ENCODE peak calls at places on chromosomes 11 and 22, in six cellular contexts. One of them, this sample, is unnamed.

GRCh38 chr11:103832762-103833161 is 203.7 kb upstream of the DDI1 start:
- DNase-seq in upper lobe of left lung: no peak
- DNase-seq in ovary: no peak
- DNase-seq in tibial nerve: no peak
- DNase-seq in transverse colon: no peak
- DNase-seq in HepG2: no peak
- DNase-seq in this sample: no peak

GRCh38 chr11:3781423-3781822 is 15.9 kb downstream of the NUP98 start:
- DNase-seq in ovary: no peak
- DNase-seq in HepG2: no peak
- DNase-seq in upper lobe of left lung: no peak
- DNase-seq in tibial nerve: no peak
- DNase-seq in transverse colon: no peak
- DNase-seq in this sample: no peak

GRCh38 chr22:47504962-47505361 is 742.5 kb downstream of the TBC1D22A start:
- DNase-seq in ovary: no peak
- DNase-seq in transverse colon: no peak
- DNase-seq in HepG2: no peak
- DNase-seq in tibial nerve: no peak
- DNase-seq in upper lobe of left lung: no peak
- DNase-seq in this sample: no peak

GRCh38 chr11:87778341-87778740 is 396.9 kb downstream of the RAB38 start:
- DNase-seq in ovary: no peak
- DNase-seq in tibial nerve: no peak
- DNase-seq in upper lobe of left lung: no peak
- DNase-seq in HepG2: no peak
- DNase-seq in transverse colon: no peak
- DNase-seq in this sample: no peak

GRCh38 chr22:46797355-46797754 is 34.9 kb downstream of the TBC1D22A start:
- DNase-seq in upper lobe of left lung: no peak
- DNase-seq in HepG2: peak
- DNase-seq in ovary: no peak
- DNase-seq in transverse colon: no peak
- DNase-seq in tibial nerve: no peak
- DNase-seq in this sample: peak

GRCh38 chr11:2466869-2467694 is 22.3 kb downstream of the KCNQ1 start:
- DNase-seq in ovary: no peak
- DNase-seq in upper lobe of left lung: peak
- DNase-seq in tibial nerve: no peak
- DNase-seq in transverse colon: no peak
- DNase-seq in HepG2: no peak
- DNase-seq in this sample: peak

GRCh38 chr22:44180706-44181032 is at the start of gene PARVG:
- DNase-seq in HepG2: no peak
- DNase-seq in tibial nerve: no peak
- DNase-seq in ovary: no peak
- DNase-seq in transverse colon: peak
- DNase-seq in upper lobe of left lung: no peak
- DNase-seq in this sample: no peak

GRCh38 chr22:44729391-44730012 is 22.9 kb upstream of the ARHGAP8 start:
- DNase-seq in ovary: peak
- DNase-seq in transverse colon: no peak
- DNase-seq in tibial nerve: peak
- DNase-seq in HepG2: no peak
- DNase-seq in upper lobe of left lung: no peak
- DNase-seq in this sample: peak

GRCh38 chr11:61116426-61117214 is 14.3 kb downstream of the CD5 start:
- DNase-seq in HepG2: no peak
- DNase-seq in tibial nerve: no peak
- DNase-seq in transverse colon: no peak
- DNase-seq in upper lobe of left lung: no peak
- DNase-seq in ovary: no peak
- DNase-seq in this sample: no peak

GRCh38 chr11:93020248-93021088 is 51.0 kb downstream of the MTNR1B start:
- DNase-seq in tibial nerve: no peak
- DNase-seq in ovary: no peak
- DNase-seq in upper lobe of left lung: no peak
- DNase-seq in transverse colon: no peak
- DNase-seq in HepG2: no peak
- DNase-seq in this sample: no peak

GRCh38 chr11:131763193-131763890 is 392.9 kb downstream of the NTM start:
- DNase-seq in HepG2: no peak
- DNase-seq in ovary: no peak
- DNase-seq in tibial nerve: peak
- DNase-seq in upper lobe of left lung: no peak
- DNase-seq in transverse colon: no peak
- DNase-seq in this sample: no peak

GRCh38 chr11:126158054-126158791 is 53.2 kb downstream of the RPUSD4 start:
- DNase-seq in tibial nerve: no peak
- DNase-seq in transverse colon: no peak
- DNase-seq in upper lobe of left lung: no peak
- DNase-seq in HepG2: peak
- DNase-seq in ovary: no peak
- DNase-seq in this sample: no peak

GRCh38 chr11:67364783-67365525 is 8.4 kb downstream of the CLCF1 start:
- DNase-seq in upper lobe of left lung: no peak
- DNase-seq in tibial nerve: no peak
- DNase-seq in HepG2: no peak
- DNase-seq in transverse colon: no peak
- DNase-seq in ovary: peak
- DNase-seq in this sample: no peak

GRCh38 chr11:28146123-28146751 is 38.0 kb downstream of the METTL15 start:
- DNase-seq in upper lobe of left lung: no peak
- DNase-seq in transverse colon: no peak
- DNase-seq in tibial nerve: no peak
- DNase-seq in ovary: no peak
- DNase-seq in HepG2: peak
- DNase-seq in this sample: no peak

GRCh38 chr11:81497202-81497804 is 1236.4 kb downstream of the FAM181B start:
- DNase-seq in HepG2: peak
- DNase-seq in tibial nerve: peak
- DNase-seq in transverse colon: no peak
- DNase-seq in ovary: no peak
- DNase-seq in upper lobe of left lung: no peak
- DNase-seq in this sample: no peak

GRCh38 chr11:44286268-44286880 is 23.6 kb downstream of the ALX4 start:
- DNase-seq in upper lobe of left lung: peak
- DNase-seq in ovary: no peak
- DNase-seq in transverse colon: peak
- DNase-seq in tibial nerve: peak
- DNase-seq in HepG2: peak
- DNase-seq in this sample: no peak

GRCh38 chr11:48141475-48142100 is 75.0 kb upstream of the OR4B1 start:
- DNase-seq in HepG2: no peak
- DNase-seq in ovary: no peak
- DNase-seq in tibial nerve: no peak
- DNase-seq in transverse colon: no peak
- DNase-seq in upper lobe of left lung: no peak
- DNase-seq in this sample: no peak

GRCh38 chr11:58592760-58593472 is 14.1 kb downstream of the ZFP91 start:
- DNase-seq in HepG2: no peak
- DNase-seq in tibial nerve: no peak
- DNase-seq in transverse colon: peak
- DNase-seq in upper lobe of left lung: no peak
- DNase-seq in ovary: no peak
- DNase-seq in this sample: no peak

GRCh38 chr22:26648011-26648497 is 9.3 kb upstream of the MIAT start:
- DNase-seq in upper lobe of left lung: no peak
- DNase-seq in transverse colon: peak
- DNase-seq in ovary: no peak
- DNase-seq in tibial nerve: no peak
- DNase-seq in HepG2: no peak
- DNase-seq in this sample: no peak

GRCh38 chr11:126061707-126062678 is 673 bp downstream of the CDON start:
- DNase-seq in HepG2: peak
- DNase-seq in tibial nerve: no peak
- DNase-seq in transverse colon: peak
- DNase-seq in upper lobe of left lung: peak
- DNase-seq in ovary: peak
- DNase-seq in this sample: peak

GRCh38 chr11:96207459-96208449 is 135.2 kb downstream of the MAML2 start:
- DNase-seq in tibial nerve: no peak
- DNase-seq in upper lobe of left lung: no peak
- DNase-seq in HepG2: peak
- DNase-seq in transverse colon: peak
- DNase-seq in ovary: no peak
- DNase-seq in this sample: no peak

GRCh38 chr11:32069361-32070058 is 21.4 kb upstream of the RCN1 start:
- DNase-seq in ovary: no peak
- DNase-seq in HepG2: no peak
- DNase-seq in upper lobe of left lung: no peak
- DNase-seq in tibial nerve: no peak
- DNase-seq in transverse colon: no peak
- DNase-seq in this sample: no peak

GRCh38 chr11:32072872-32073661 is 17.8 kb upstream of the RCN1 start:
- DNase-seq in ovary: no peak
- DNase-seq in transverse colon: no peak
- DNase-seq in tibial nerve: no peak
- DNase-seq in upper lobe of left lung: no peak
- DNase-seq in HepG2: no peak
- DNase-seq in this sample: no peak

GRCh38 chr11:32068134-32068533 is 22.7 kb upstream of the RCN1 start:
- DNase-seq in HepG2: no peak
- DNase-seq in ovary: no peak
- DNase-seq in tibial nerve: no peak
- DNase-seq in upper lobe of left lung: no peak
- DNase-seq in transverse colon: no peak
- DNase-seq in this sample: no peak

GRCh38 chr11:32070707-32071106 is 20.2 kb upstream of the RCN1 start:
- DNase-seq in ovary: no peak
- DNase-seq in transverse colon: no peak
- DNase-seq in upper lobe of left lung: no peak
- DNase-seq in tibial nerve: no peak
- DNase-seq in HepG2: no peak
- DNase-seq in this sample: no peak

DNA sequence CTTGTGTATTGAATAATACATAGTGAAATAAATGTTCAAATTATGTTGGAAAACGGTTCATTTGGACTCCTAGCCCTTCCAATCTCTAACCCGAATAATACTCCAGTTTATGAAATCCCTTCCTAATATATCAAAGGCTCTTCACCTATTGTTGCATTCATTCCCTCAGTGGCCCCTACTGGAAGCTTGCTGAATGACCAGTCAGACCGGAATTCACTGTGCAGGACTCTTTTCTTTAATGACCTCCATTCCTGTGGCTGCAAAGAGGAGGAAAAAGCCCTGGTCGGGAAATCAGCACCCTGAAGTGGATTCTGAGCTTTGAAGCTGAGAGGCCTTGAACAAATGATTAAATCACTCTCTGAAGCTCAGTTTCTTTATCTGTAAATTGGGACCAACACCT is 19.1 kb upstream of the RCN1 start:
- DNase-seq in transverse colon: no peak
- DNase-seq in upper lobe of left lung: peak
- DNase-seq in tibial nerve: no peak
- DNase-seq in HepG2: peak
- DNase-seq in ovary: no peak
- DNase-seq in this sample: no peak
- TF ChIP-seq CTCF in transverse colon: no peak
- TF ChIP-seq CTCF in upper lobe of left lung: peak
- TF ChIP-seq CTCF in tibial nerve: no peak
- TF ChIP-seq CTCF in HepG2: no peak
- TF ChIP-seq CTCF in ovary: no peak
- TF ChIP-seq CTCF in this sample: no peak

GRCh38 chr11:114197799-114198500 is 98.2 kb upstream of the NNMT start:
- DNase-seq in ovary: peak
- DNase-seq in tibial nerve: no peak
- DNase-seq in HepG2: no peak
- DNase-seq in upper lobe of left lung: peak
- DNase-seq in transverse colon: peak
- DNase-seq in this sample: peak
- TF ChIP-seq EP300 in ovary: peak
- TF ChIP-seq EP300 in tibial nerve: peak
- TF ChIP-seq EP300 in HepG2: no peak
- TF ChIP-seq EP300 in upper lobe of left lung: peak
- TF ChIP-seq EP300 in transverse colon: peak
- TF ChIP-seq EP300 in this sample: peak

GRCh38 chr11:114610984-114611944 is 15.7 kb upstream of the NXPE4 start:
- DNase-seq in ovary: no peak
- DNase-seq in HepG2: no peak
- DNase-seq in transverse colon: no peak
- DNase-seq in upper lobe of left lung: no peak
- DNase-seq in tibial nerve: no peak
- DNase-seq in this sample: no peak
- TF ChIP-seq CTCF in ovary: no peak
- TF ChIP-seq CTCF in HepG2: no peak
- TF ChIP-seq CTCF in transverse colon: peak
- TF ChIP-seq CTCF in upper lobe of left lung: no peak
- TF ChIP-seq CTCF in tibial nerve: no peak
- TF ChIP-seq CTCF in this sample: peak

DNA sequence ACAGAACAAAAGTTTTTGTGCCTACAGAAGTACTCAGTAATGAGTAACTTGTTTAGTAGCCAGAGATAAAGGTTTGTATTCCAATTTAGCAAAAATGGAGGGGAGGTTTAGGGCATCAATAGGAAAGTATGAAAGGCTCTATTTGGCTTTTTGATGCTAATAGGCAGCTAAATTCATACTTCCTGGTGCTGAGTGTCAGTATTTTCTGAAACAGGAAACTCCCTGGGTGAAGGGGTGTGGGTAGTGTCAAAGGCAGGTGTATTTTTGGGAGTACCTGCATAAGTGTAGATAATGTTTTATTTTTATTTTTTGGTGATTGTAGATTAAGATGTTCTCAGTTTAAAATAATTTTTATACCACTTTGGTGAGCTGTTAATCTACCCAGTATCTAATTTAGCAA is 29.3 kb upstream of the MMP7 start:
- DNase-seq in transverse colon: no peak
- DNase-seq in upper lobe of left lung: no peak
- DNase-seq in tibial nerve: no peak
- DNase-seq in ovary: no peak
- DNase-seq in HepG2: no peak
- DNase-seq in this sample: no peak
- TF ChIP-seq EP300 in transverse colon: no peak
- TF ChIP-seq EP300 in upper lobe of left lung: no peak
- TF ChIP-seq EP300 in tibial nerve: no peak
- TF ChIP-seq EP300 in ovary: no peak
- TF ChIP-seq EP300 in HepG2: no peak
- TF ChIP-seq EP300 in this sample: no peak

This sample was measured in sigmoid colon.